ENCODE peak calls at places on chromosomes 5 and 9, in six cellular contexts. M is Panc1, W is GM12865, D is ovary, X is foreskin fibroblast, E is choroid plexus epithelial cell. C is an unnamed sample.

GRCh38 chr9:68698943-68699509 is 6.0 kb upstream of the PIP5K1B start:
- DNase-seq in W (no peak), X (no peak), M (no peak), D (no peak), E (no peak), C (no peak)

GRCh38 chr9:116422119-116422979 is 264.8 kb upstream of the TRIM32 start:
- DNase-seq in W (no peak), D (no peak), X (no peak), M (no peak), E (no peak), C (no peak)

GRCh38 chr9:129252937-129253819 is 75.1 kb upstream of the IER5L start:
- DNase-seq in W (no peak), D (peak), E (no peak), X (no peak), M (no peak), C (no peak)

GRCh38 chr9:70531286-70531685 is 116.8 kb upstream of the KLF9 start:
- DNase-seq in M (no peak), E (no peak), D (no peak), X (no peak), W (no peak), C (no peak)

GRCh38 chr9:126781717-126782388 is 23.0 kb upstream of the ZBTB43 start:
- DNase-seq in D (peak), W (peak), E (peak), X (peak), M (no peak), C (peak)

GRCh38 chr9:91119147-91119546 is 242.6 kb downstream of the AUH start:
- DNase-seq in D (no peak), M (no peak), X (peak), W (no peak), E (peak), C (peak)

GRCh38 chr5:95995947-95996489 is 34.4 kb upstream of the ELL2 start:
- DNase-seq in D (no peak), X (no peak), M (no peak), E (no peak), W (no peak), C (no peak)

GRCh38 chr5:173866249-173867172 is 21.6 kb upstream of the CPEB4 start:
- DNase-seq in X (no peak), W (no peak), D (no peak), E (no peak), M (no peak), C (no peak)

GRCh38 chr5:82912462-82912861 is 164.7 kb downstream of the TMEM167A start:
- DNase-seq in W (no peak), M (no peak), D (no peak), E (no peak), X (no peak), C (no peak)

DNA sequence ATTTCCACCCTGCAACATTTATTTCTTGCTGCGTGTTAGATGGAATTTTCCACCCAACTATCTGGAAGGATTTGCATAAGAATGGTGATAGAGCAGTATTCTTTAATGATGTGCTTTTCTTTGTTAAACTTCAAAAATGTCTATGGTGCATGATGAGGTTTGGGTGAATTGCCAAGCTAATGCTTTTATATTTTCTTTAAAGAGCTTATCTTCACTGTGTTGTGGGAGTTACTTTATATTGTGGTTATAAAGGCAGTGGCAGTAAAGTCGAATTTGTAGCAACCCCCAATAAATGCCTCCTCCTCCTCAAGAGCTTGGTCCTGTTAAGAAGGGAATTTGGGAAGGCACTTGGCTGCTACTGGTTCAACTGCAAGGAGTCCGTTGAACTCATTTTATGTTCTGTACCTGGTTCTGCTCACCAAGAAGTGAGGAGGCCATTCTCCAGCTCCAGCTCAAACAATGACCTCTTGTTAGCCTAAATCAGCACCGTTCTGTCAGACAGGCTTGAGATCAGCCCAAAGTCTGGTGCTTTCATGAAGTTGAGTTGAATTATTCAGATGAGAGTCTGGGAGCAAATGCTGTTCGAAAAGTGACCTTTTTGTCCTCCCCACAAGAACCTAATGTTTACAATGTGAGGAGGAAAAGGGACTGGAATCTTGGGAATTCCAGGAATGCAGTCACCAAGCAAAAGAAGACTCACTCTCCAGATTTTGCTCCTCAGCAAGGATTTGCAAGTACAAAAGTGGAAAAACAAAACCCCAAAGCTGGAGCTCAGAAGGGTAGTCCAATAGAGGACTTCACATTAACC is 217.0 kb downstream of the TMEM38B start:
- DNase-seq in M (no peak), W (no peak), X (no peak), E (peak), D (no peak), C (peak)
- H3K4me3 ChIP-seq in M (no peak), W (no peak), X (no peak), E (no peak), D (no peak), C (no peak)

DNA sequence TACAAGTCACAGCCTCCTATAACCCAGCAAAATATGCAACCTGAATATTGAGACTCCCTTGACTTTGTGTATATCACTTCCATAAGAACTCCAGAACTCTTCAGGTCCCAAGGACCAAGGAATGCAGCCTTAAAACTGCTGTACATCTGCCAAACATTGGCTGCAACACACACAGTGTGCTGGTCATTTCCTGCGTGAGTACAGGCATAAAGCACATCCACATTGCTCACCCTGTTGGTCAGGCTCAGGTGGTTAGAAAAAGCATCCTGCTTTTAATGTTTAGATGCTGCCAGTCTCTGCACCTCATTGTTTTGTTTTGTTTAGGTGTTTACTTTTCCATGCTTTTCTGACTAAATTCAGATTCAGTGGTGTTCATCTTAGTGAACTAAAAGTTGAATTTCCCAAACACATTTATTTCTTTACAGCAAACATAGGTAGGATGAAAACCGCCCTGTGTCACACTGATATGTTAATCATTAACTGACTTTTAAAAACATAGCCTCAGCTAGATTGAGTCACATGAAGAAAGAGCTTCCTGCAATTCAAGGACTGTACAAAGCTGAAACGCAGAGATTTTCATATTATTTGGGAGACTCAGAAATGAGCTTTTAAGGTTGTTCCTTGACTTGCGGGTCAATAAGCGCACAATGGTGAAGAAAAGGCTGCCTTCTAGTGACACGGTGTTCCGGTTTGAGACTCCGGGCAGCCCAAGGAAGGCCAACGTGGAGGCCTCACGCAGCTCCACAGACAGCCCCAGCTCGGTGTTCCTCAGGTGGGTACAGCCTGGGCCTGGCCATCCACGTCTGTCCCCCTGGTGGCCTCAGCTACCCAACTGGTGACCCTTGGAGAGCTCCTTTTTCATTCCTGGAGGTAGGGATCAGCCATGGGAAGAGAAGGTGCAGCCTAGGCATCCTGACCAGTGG is 52.2 kb upstream of the GRAMD2B start:
- DNase-seq in D (no peak), M (no peak), E (peak), W (no peak), X (peak), C (peak)
- TF ChIP-seq CTCF in D (no peak), M (no peak), E (peak), W (no peak), X (no peak), C (no peak)

DNA sequence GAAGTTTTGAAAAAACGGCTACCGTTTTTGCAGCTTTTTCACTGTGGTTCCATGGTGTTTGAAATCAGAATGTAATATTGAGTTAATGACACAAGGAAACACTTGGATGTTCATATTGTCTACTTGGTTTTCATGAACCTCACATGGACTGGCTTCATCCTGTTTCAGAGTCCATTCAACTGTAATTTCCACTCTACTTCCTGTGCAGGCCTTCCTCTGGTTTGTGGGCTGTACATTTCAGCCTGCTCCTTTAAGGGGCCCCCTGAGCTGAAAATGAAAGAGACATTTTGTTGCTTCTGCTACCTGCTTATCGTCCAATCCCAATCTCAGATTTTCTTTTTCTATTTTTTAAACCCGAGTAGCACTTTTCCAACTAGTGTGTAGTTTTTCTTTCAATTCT is 41.8 kb upstream of the CDKN2B start:
- DNase-seq in D (no peak), E (no peak), X (no peak), W (peak), M (no peak), C (no peak)
- H3K4me3 ChIP-seq in D (no peak), E (no peak), X (no peak), W (no peak), M (no peak), C (no peak)

GRCh38 chr9:109558718-109559151 is 60.6 kb upstream of the PTPN3 start:
- DNase-seq in D (no peak), E (peak), X (no peak), M (no peak), W (no peak), C (no peak)

GRCh38 chr9:109556786-109557185 is 58.7 kb upstream of the PTPN3 start:
- DNase-seq in D (no peak), M (no peak), W (no peak), E (no peak), X (no peak), C (no peak)

GRCh38 chr9:109561137-109561536 is 63.0 kb upstream of the PTPN3 start:
- DNase-seq in D (no peak), W (no peak), E (no peak), X (no peak), M (no peak), C (no peak)

GRCh38 chr9:109557481-109557880 is 59.4 kb upstream of the PTPN3 start:
- DNase-seq in E (no peak), M (no peak), W (no peak), X (no peak), D (no peak), C (no peak)

DNA sequence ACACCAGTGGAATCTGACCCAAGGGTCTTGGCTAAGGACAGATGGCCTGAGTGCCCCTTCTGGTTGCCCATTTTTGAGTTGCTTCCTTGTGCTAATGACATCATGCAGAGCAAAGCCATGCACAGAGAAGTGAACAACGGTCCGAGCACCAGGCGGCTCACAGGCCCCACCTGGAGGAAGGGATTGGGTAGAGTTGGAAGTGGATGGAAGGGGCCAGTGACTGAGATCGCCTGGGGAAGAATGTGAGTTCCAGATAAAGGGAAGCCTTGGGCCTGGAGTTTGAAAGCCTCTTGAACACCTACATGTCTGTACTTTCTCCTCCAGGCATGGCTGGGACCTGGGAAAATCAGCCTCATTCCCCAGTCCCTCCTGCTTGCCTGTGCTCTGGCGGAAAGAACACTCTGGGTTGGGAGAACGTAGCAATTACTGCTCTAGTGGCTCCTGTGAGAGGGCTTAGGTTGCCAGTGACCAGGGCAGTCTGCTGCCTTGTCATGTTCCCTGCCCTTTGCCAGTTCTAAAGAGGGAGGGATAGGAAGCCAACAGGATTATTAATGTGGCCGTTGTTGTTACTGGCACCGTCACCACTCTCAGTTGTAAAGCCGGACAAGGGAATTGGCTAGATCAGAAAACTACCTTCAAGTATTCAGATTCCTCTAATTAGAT is 62.5 kb upstream of the PTPN3 start:
- DNase-seq in M (no peak), W (no peak), E (no peak), D (no peak), X (no peak), C (no peak)
- TF ChIP-seq CTCF in M (peak), W (no peak), E (no peak), D (no peak), X (no peak), C (no peak)

GRCh38 chr9:97307500-97308163 is at the start of gene CCDC180:
- DNase-seq in W (no peak), D (peak), X (no peak), E (peak), M (no peak), C (peak)
- H3K4me3 ChIP-seq in W (no peak), D (peak), X (peak), E (peak), M (no peak), C (peak)

GRCh38 chr9:33742519-33742918 is 52.8 kb upstream of the PRSS3 start:
- DNase-seq in D (no peak), X (no peak), W (peak), M (no peak), E (no peak), C (no peak)
- TF ChIP-seq CTCF in D (no peak), X (no peak), W (no peak), M (peak), E (no peak), C (no peak)

DNA sequence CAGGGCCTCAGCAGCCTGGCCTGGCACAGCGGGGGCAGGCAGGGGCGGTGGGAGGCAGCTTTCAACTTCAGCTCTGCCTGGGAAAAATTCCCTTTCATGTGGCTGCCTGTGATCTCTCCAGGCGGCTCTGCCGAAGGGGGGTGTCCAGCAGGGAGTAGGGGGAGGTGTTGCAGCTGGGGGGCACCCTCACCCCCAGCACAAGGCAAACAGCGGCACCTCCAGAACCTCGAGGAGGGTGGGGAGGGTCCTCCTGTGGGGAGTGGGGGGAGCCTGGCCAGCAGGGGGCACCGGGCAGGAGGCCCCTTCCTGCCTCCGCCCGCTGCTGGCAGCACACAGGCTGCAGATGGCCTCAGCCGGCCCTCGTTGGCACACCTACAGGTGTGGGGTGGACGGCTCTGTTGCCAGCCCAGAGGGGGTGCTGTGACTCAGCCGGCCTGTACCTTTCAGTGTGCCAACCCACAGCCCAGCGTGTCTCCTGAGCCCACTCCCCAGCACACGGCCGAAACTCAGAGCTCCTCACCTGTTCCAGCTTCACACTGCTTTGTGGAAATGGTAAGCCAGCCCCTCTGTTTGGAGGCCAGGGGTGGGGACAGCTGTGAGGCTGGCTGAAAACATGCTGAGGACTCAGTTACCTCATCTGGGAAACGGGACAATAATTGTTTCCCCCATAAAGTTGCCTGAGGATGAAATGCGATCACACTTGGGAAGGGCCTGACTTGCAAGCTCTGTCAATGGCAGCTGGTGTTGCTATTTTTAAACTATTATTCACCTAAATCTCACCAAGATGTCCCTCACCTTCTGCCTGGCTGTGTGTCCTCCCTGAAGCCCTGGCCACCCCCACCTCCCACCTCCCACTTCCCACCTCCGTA is 37.0 kb downstream of the CXXC5 start:
- DNase-seq in W (no peak), M (no peak), X (no peak), D (no peak), E (no peak), C (no peak)
- H3K4me3 ChIP-seq in W (no peak), M (no peak), X (no peak), D (no peak), E (no peak), C (no peak)

C was measured in AG10803.